ENCODE peak calls at places on chromosome 2, in five cellular contexts. D is choroid plexus epithelial cell, U is cardiac muscle cell, F is A549, L is OCI-LY7. N is an unnamed sample.

GRCh38 chr2:187541086-187542085 is 12.8 kb downstream of the TFPI start:
- DNase-seq in D (peak), L (no peak), F (peak), U (peak), N (no peak)

GRCh38 chr2:43461461-43462073 is 134.3 kb downstream of the THADA start:
- DNase-seq in D (no peak), L (peak), U (no peak), F (no peak), N (peak)

GRCh38 chr2:187547353-187547979 is 6.8 kb downstream of the TFPI start:
- DNase-seq in F (peak), U (peak), L (no peak), D (peak), N (no peak)

GRCh38 chr2:215277942-215278341 is 33.9 kb upstream of the ATIC start:
- DNase-seq in D (peak), F (peak), L (no peak), U (peak), N (peak)

GRCh38 chr2:111999809-112000208 is 55.3 kb upstream of the TMEM87B start:
- DNase-seq in F (no peak), L (no peak), U (no peak), D (no peak), N (no peak)

GRCh38 chr2:169573160-169573973 is at the start of gene FASTKD1:
- DNase-seq in F (peak), L (peak), U (peak), D (peak), N (peak)

GRCh38 chr2:14543284-14543683 is 89.2 kb upstream of the LRATD1 start:
- DNase-seq in L (no peak), F (no peak), D (peak), U (no peak), N (peak)

GRCh38 chr2:113169002-113169530 is 4.7 kb upstream of the PSD4 start:
- DNase-seq in U (no peak), D (no peak), L (no peak), F (no peak), N (peak)

GRCh38 chr2:147623328-147623727 is 221.5 kb upstream of the ACVR2A start:
- DNase-seq in U (no peak), F (no peak), L (no peak), D (no peak), N (peak)

GRCh38 chr2:119723784-119724467 is 35.8 kb upstream of the PTPN4 start:
- DNase-seq in F (no peak), U (no peak), D (peak), L (no peak), N (no peak)

GRCh38 chr2:202378661-202379338 is 2.7 kb downstream of the BMPR2 start:
- DNase-seq in F (no peak), U (no peak), L (no peak), D (peak), N (no peak)

GRCh38 chr2:46296216-46296839 is 879 bp upstream of the EPAS1 start:
- DNase-seq in D (no peak), F (peak), L (no peak), U (peak), N (no peak)

GRCh38 chr2:106961328-106961727 is 75.4 kb upstream of the ST6GAL2 start:
- DNase-seq in U (no peak), F (no peak), D (no peak), L (no peak), N (no peak)

GRCh38 chr2:46014911-46015654 is 282.1 kb upstream of the EPAS1 start:
- DNase-seq in U (peak), F (no peak), L (no peak), D (peak), N (no peak)

GRCh38 chr2:164620873-164621760 is at the start of gene GRB14:
- DNase-seq in L (no peak), F (peak), D (peak), U (peak), N (no peak)

GRCh38 chr2:215178121-215178520 is 39.7 kb upstream of the ABCA12 start:
- DNase-seq in L (no peak), F (no peak), U (no peak), D (no peak), N (no peak)

GRCh38 chr2:11012131-11012693 is 100.5 kb downstream of the KCNF1 start:
- DNase-seq in F (no peak), U (no peak), L (no peak), D (peak), N (no peak)

GRCh38 chr2:22879009-22879863 is 505.7 kb upstream of the KLHL29 start:
- DNase-seq in L (no peak), D (no peak), U (no peak), F (no peak), N (no peak)

GRCh38 chr2:186641807-186642321 is 52.0 kb upstream of the FAM171B start:
- DNase-seq in L (peak), U (peak), D (peak), F (peak), N (peak)

GRCh38 chr2:192559541-192560126 is 364.9 kb upstream of the TMEFF2 start:
- DNase-seq in F (peak), U (no peak), L (no peak), D (no peak), N (no peak)

GRCh38 chr2:241007880-241008710 is 9.7 kb downstream of the SNED1 start:
- DNase-seq in D (no peak), U (no peak), F (no peak), L (no peak), N (no peak)
- TF ChIP-seq CTCF in D (no peak), U (no peak), F (no peak), L (peak), N (no peak)

GRCh38 chr2:218291934-218292699 is at the start of gene TMBIM1:
- DNase-seq in U (peak), L (peak), F (peak), D (peak), N (peak)
- H3K4me3 ChIP-seq in U (peak), L (peak), F (peak), D (peak), N (peak)

GRCh38 chr2:175418224-175418843 is 236.8 kb upstream of the ATP5MC3 start:
- DNase-seq in L (no peak), F (no peak), D (no peak), U (no peak), N (no peak)

DNA sequence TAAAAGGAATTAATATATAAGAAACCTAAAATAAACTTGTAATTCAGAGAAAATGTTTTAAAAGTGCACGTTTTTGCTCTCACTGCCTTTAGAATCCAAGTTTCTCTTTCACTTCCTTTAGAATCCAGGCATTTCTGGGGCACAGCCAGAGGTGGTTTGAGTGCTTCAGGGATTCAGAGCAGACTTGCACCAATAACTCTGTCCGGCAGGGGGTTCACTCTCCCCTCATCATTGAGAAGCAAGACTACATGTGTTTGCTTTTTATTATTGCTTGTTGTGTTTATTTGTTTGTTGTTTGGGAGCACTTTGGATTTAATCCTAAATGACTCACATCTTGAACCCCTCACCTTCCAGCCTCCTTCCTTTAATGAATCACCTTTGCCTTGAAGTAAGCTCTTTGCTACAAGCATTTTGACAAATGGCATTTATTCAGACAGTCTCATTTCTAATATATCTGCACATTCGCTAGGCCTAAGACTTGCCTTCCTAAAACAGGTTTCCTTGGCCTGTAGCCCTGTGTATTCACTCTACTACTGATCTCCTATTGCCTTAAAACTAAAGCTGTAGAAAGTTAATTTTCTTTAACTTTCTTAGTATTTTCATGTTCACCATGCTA is 233.5 kb upstream of the ATP5MC3 start:
- DNase-seq in F (peak), D (peak), L (peak), U (peak), N (peak)
- TF ChIP-seq CTCF in F (peak), D (peak), L (peak), U (peak), N (peak)

GRCh38 chr2:190812506-190813294 is 67.9 kb upstream of the GLS start:
- DNase-seq in U (peak), D (peak), L (no peak), F (no peak), N (no peak)
- H3K4me3 ChIP-seq in U (no peak), D (no peak), L (no peak), F (no peak), N (no peak)

GRCh38 chr2:231970461-231970860 is 8.9 kb downstream of the DIS3L2 start:
- DNase-seq in L (no peak), U (no peak), F (no peak), D (no peak), N (no peak)
- TF ChIP-seq CTCF in L (no peak), U (no peak), F (no peak), D (no peak), N (no peak)

N was measured in GM12865.